ENCODE peak calls at places on chromosomes 6 and 20, in ten cellular contexts. Z, Q, J, E, U, T, H, N, I and D are unnamed samples.

GRCh38 chr6:134074151-134074712 is 21.8 kb upstream of the SLC2A12 start:
- DNase-seq in Z (no peak), Q (no peak), J (peak), E (no peak), U (no peak), T (no peak), H (no peak), N (no peak), I (peak), D (no peak)

GRCh38 chr20:33005132-33005566 is 916 bp upstream of the SUN5 start:
- DNase-seq in Z (no peak), Q (no peak), J (no peak), E (no peak), U (no peak), T (no peak), H (no peak), N (no peak), I (no peak), D (no peak)

GRCh38 chr6:7933794-7934193 is 23.2 kb upstream of the TXNDC5 start:
- DNase-seq in Z (no peak), Q (no peak), J (no peak), E (no peak), U (no peak), T (no peak), H (no peak), N (peak), I (no peak), D (no peak)

GRCh38 chr6:124964764-124965105 is 2.5 kb downstream of the RNF217 start:
- DNase-seq in Z (no peak), Q (no peak), J (no peak), E (no peak), U (no peak), T (no peak), H (no peak), N (no peak), I (no peak), D (no peak)

GRCh38 chr6:21594427-21595264 is 1.1 kb downstream of the SOX4 start:
- DNase-seq in Z (peak), Q (peak), J (no peak), E (peak), U (peak), T (peak), H (peak), N (no peak), I (no peak), D (peak)

GRCh38 chr20:18822832-18823231 is 9.2 kb downstream of the SCP2D1 start:
- DNase-seq in Z (no peak), Q (peak), J (no peak), E (peak), U (no peak), T (no peak), H (no peak), N (no peak), I (no peak), D (no peak)

GRCh38 chr6:47780510-47781356 is 1.1 kb upstream of the OPN5 start:
- DNase-seq in Z (peak), Q (peak), J (no peak), E (no peak), U (peak), T (peak), H (peak), N (no peak), I (peak), D (no peak)

GRCh38 chr20:41717464-41717863 is 99.3 kb upstream of the CHD6 start:
- DNase-seq in Z (no peak), Q (no peak), J (no peak), E (no peak), U (peak), T (no peak), H (peak), N (no peak), I (no peak), D (no peak)

GRCh38 chr20:45036044-45036755 is 64.7 kb downstream of the KCNS1 start:
- DNase-seq in Z (no peak), Q (no peak), J (no peak), E (no peak), U (no peak), T (no peak), H (no peak), N (no peak), I (no peak), D (no peak)

GRCh38 chr6:30260036-30260504 is 46.9 kb upstream of the TRIM26 start:
- DNase-seq in Z (no peak), Q (no peak), J (no peak), E (no peak), U (no peak), T (no peak), H (no peak), N (no peak), I (no peak), D (no peak)

GRCh38 chr6:47710295-47710694 is 11.9 kb downstream of the ADGRF4 start:
- DNase-seq in Z (no peak), Q (no peak), J (peak), E (no peak), U (no peak), T (no peak), H (no peak), N (no peak), I (no peak), D (no peak)

GRCh38 chr6:118252474-118252873 is 295.6 kb upstream of the PLN start:
- DNase-seq in Z (no peak), Q (no peak), J (no peak), E (no peak), U (no peak), T (no peak), H (no peak), N (no peak), I (no peak), D (no peak)

GRCh38 chr20:51861726-51862466 is 59.6 kb upstream of the SALL4 start:
- DNase-seq in Z (no peak), Q (no peak), J (no peak), E (no peak), U (no peak), T (no peak), H (no peak), N (no peak), I (no peak), D (no peak)

GRCh38 chr6:7156666-7157278 is 49.0 kb downstream of the RREB1 start:
- DNase-seq in Z (no peak), Q (no peak), J (no peak), E (no peak), U (no peak), T (no peak), H (no peak), N (no peak), I (no peak), D (no peak)

GRCh38 chr6:15327271-15327670 is 81.4 kb downstream of the JARID2 start:
- DNase-seq in Z (no peak), Q (peak), J (no peak), E (no peak), U (peak), T (peak), H (peak), N (no peak), I (no peak), D (no peak)

GRCh38 chr20:57627972-57628650 is 7.9 kb upstream of the ZBP1 start:
- DNase-seq in Z (peak), Q (peak), J (no peak), E (no peak), U (no peak), T (no peak), H (no peak), N (no peak), I (no peak), D (no peak)

GRCh38 chr6:106281661-106282060 is 43.9 kb downstream of the ATG5 start:
- DNase-seq in Z (no peak), Q (no peak), J (no peak), E (no peak), U (no peak), T (no peak), H (no peak), N (no peak), I (no peak), D (no peak)

GRCh38 chr20:59428006-59428405 is 127.6 kb downstream of the EDN3 start:
- DNase-seq in Z (no peak), Q (no peak), J (no peak), E (no peak), U (no peak), T (no peak), H (no peak), N (no peak), I (no peak), D (no peak)

GRCh38 chr6:16118825-16119224 is 10.1 kb upstream of the MYLIP start:
- DNase-seq in Z (no peak), Q (no peak), J (no peak), E (no peak), U (no peak), T (no peak), H (no peak), N (no peak), I (no peak), D (no peak)

GRCh38 chr6:19714415-19715165 is 122.6 kb upstream of the ID4 start:
- DNase-seq in Z (no peak), Q (no peak), J (no peak), E (no peak), U (no peak), T (no peak), H (no peak), N (no peak), I (no peak), D (no peak)

GRCh38 chr20:13183005-13183404 is 38.1 kb upstream of the ISM1 start:
- DNase-seq in Z (no peak), Q (no peak), J (no peak), E (no peak), U (no peak), T (no peak), H (no peak), N (no peak), I (no peak), D (no peak)

GRCh38 chr6:99016355-99016754 is 68.6 kb upstream of the FBXL4 start:
- DNase-seq in Z (no peak), Q (no peak), J (no peak), E (no peak), U (no peak), T (no peak), H (no peak), N (no peak), I (no peak), D (no peak)

GRCh38 chr20:31844737-31845299 is 586 bp downstream of the FOXS1 start:
- DNase-seq in Z (no peak), Q (no peak), J (no peak), E (no peak), U (no peak), T (no peak), H (no peak), N (no peak), I (no peak), D (no peak)

GRCh38 chr6:3808189-3808588 is 41.0 kb upstream of the FAM50B start:
- DNase-seq in Z (no peak), Q (no peak), J (no peak), E (no peak), U (no peak), T (no peak), H (no peak), N (no peak), I (no peak), D (no peak)
- TF ChIP-seq CTCF in Z (no peak), Q (no peak), J (no peak), E (no peak), U (no peak), T (no peak), H (no peak), N (no peak), I (no peak), D (no peak)

GRCh38 chr6:63597142-63598000 is 25.1 kb downstream of the LOC128125822 start:
- DNase-seq in Z (no peak), Q (no peak), J (no peak), E (no peak), U (no peak), T (no peak), H (no peak), N (no peak), I (no peak), D (no peak)
- H3K4me3 ChIP-seq in Z (no peak), Q (peak), J (peak), E (no peak), U (peak), T (peak), H (peak), N (peak), I (peak), D (no peak)

DNA sequence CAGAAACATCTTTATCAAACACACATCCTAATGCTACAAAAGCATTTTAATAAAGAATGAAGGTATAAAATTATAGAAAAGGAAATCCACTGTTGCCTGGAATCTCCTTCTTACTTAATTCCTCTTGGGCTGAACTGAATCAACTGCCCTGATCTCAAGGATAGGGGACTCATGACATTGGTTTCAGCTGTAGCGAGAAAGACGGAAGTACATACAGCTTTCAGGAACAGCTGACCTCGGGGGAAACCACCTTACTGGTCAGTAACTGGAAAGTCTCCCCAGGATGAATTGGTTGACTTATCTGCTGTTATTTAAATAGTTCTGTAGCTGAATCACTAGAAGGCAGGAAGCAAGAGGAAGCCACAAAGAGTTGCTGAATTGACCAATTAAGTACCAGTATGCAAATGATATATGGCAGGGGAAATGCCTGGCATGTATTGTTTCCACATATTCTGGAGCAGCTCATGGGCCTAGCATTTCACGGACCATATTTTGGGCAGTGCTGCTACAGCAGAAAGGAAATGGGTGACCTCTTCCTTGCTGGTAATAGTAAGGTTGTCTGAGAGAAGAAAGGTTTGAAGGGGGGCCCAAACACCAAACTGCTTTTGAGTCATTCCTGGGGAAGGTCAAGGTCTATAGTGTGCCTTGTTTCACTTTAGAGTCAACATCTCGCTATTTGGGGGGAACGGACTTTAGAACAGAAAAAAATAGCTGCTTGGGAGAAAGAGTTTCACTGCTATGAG is 43.7 kb upstream of the MAP7 start:
- DNase-seq in Z (no peak), Q (peak), J (no peak), E (no peak), U (peak), T (no peak), H (no peak), N (peak), I (no peak), D (no peak)
- TF ChIP-seq EP300 in Z (no peak), Q (no peak), J (no peak), E (no peak), U (no peak), T (no peak), H (peak), N (peak), I (no peak), D (no peak)

DNA sequence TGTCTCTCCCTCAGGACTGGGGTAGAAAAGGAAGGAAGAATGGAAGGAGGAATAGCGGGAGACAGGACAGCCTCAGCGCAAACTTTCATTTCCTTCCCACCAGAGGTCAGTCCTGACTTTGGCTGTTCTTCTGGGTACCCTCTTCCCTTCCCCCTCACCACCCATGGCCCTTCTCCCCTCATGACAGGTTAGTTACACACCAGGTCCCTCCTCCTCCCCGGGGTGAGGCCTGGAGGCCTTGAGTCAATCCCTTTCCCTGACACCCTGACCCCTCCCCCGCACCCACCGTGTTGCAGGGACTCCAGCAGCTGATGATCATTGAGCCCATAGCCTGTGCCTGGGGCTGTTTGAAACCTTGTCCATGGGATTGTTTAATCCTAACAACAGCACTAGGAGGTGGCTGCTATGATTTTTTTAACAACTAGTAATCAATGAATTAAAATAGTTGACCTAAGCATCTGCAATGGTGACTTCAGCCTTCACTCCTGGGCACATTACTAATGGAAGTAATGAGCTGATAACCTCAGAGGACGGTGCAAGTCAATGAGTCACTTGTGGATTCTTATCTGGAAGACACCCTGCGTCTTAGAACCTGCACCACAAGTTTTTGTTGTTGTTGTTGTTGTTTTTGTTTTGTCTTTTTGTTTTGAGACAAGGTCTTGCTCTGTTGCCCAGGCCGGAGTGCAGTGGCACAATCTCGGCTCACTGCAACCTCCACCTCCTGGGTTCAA is 46.6 kb upstream of the CCDC167 start:
- DNase-seq in Z (no peak), Q (no peak), J (no peak), E (no peak), U (no peak), T (no peak), H (no peak), N (no peak), I (no peak), D (no peak)
- TF ChIP-seq CTCF in Z (no peak), Q (no peak), J (no peak), E (no peak), U (no peak), T (no peak), H (no peak), N (no peak), I (peak), D (no peak)

GRCh38 chr6:41193884-41194283 is 7.1 kb downstream of the TREML2 start:
- DNase-seq in Z (no peak), Q (no peak), J (peak), E (no peak), U (no peak), T (no peak), H (no peak), N (no peak), I (no peak), D (no peak)

GRCh38 chr6:41190791-41191190 is 10.2 kb downstream of the TREML2 start:
- DNase-seq in Z (no peak), Q (no peak), J (no peak), E (no peak), U (no peak), T (no peak), H (no peak), N (no peak), I (no peak), D (no peak)

GRCh38 chr6:41194386-41194785 is 6.6 kb downstream of the TREML2 start:
- DNase-seq in Z (no peak), Q (no peak), J (peak), E (no peak), U (no peak), T (no peak), H (no peak), N (no peak), I (no peak), D (no peak)

GRCh38 chr6:41191569-41191968 is 9.4 kb downstream of the TREML2 start:
- DNase-seq in Z (no peak), Q (peak), J (no peak), E (no peak), U (no peak), T (peak), H (peak), N (no peak), I (no peak), D (no peak)

GRCh38 chr6:41193171-41193734 is 7.7 kb downstream of the TREML2 start:
- DNase-seq in Z (no peak), Q (no peak), J (no peak), E (no peak), U (no peak), T (no peak), H (no peak), N (no peak), I (no peak), D (no peak)
- H3K4me3 ChIP-seq in Z (no peak), Q (no peak), J (no peak), E (no peak), U (no peak), T (no peak), H (no peak), N (no peak), I (no peak), D (no peak)

GRCh38 chr6:33314943-33315752 is 1.3 kb upstream of the TAPBP start:
- DNase-seq in Z (no peak), Q (peak), J (no peak), E (peak), U (peak), T (peak), H (peak), N (no peak), I (no peak), D (peak)
- TF ChIP-seq EP300 in Z (no peak), Q (no peak), J (no peak), E (no peak), U (no peak), T (no peak), H (no peak), N (no peak), I (no peak), D (no peak)